ENCODE peak calls at places on chromosomes 16 and 17, in eight cellular contexts. F is fibroblast of the conjunctiva; X is A549; I is CD8-positive, alpha-beta memory T cell; U is stimulated activated CD4-positive, alpha-beta T cell treated with anti-CD3 and anti-CD28 coated beads, Interleukin-1b, Interleukin-23, amount 100 ng/mL, for 24 hours; W is lower leg skin; J is GM04504; A is neural crest cell. L is an unnamed sample.

GRCh38 chr17:39597372-39598046 is 10.2 kb downstream of the NEUROD2 start:
- DNase-seq in F (no peak), X (no peak), I (no peak), U (no peak), W (no peak), J (no peak), A (no peak), L (no peak)

GRCh38 chr17:47806913-47807255 is 14.7 kb downstream of the OSBPL7 start:
- DNase-seq in F (no peak), X (no peak), I (no peak), U (no peak), W (no peak), J (no peak), A (no peak), L (no peak)

GRCh38 chr16:67948015-67948414 is 4.1 kb upstream of the LCAT start:
- DNase-seq in F (no peak), X (no peak), I (no peak), U (no peak), W (no peak), J (no peak), A (no peak), L (no peak)

GRCh38 chr16:4316732-4317461 is 1.0 kb downstream of the GLIS2 start:
- DNase-seq in F (no peak), X (no peak), I (no peak), U (no peak), W (no peak), J (no peak), A (no peak), L (no peak)

GRCh38 chr17:39960406-39961053 is 2.3 kb upstream of the GSDMA start:
- DNase-seq in F (no peak), X (no peak), I (no peak), U (no peak), W (no peak), J (no peak), A (no peak), L (no peak)

GRCh38 chr16:81523387-81524115 is 78.9 kb downstream of the CMIP start:
- DNase-seq in F (peak), X (peak), I (no peak), U (no peak), W (peak), J (peak), A (no peak), L (peak)

GRCh38 chr17:73191443-73192218 is 1.2 kb upstream of the COG1 start:
- DNase-seq in F (peak), X (peak), I (peak), U (no peak), W (peak), J (no peak), A (peak), L (no peak)

GRCh38 chr16:27722892-27723450 is 173.0 kb downstream of the KATNIP start:
- DNase-seq in F (no peak), X (no peak), I (no peak), U (no peak), W (no peak), J (no peak), A (no peak), L (no peak)

GRCh38 chr16:30660424-30661251 is 2.4 kb downstream of the FBRS start:
- DNase-seq in F (no peak), X (no peak), I (peak), U (peak), W (no peak), J (no peak), A (no peak), L (no peak)